ENCODE peak calls at places on chromosomes 13 and 19, in ten cellular contexts. C is Peyer's patch, Z is epithelial cell of esophagus, L is progenitor cell of endocrine pancreas, I is GM13976, A is psoas muscle, K is adrenal gland, T is fibroblast of lung, W is A549, E is mucosa of descending colon. X is an unnamed sample.

GRCh38 chr13:102970542-102970941 is 95.7 kb downstream of the SLC10A2 start:
- DNase-seq in E (no peak), A (no peak), T (no peak), Z (no peak), C (no peak), K (no peak), W (no peak), L (no peak), I (peak), X (no peak)

GRCh38 chr13:106205871-106206270 is 329.6 kb downstream of the EFNB2 start:
- DNase-seq in T (no peak), C (no peak), E (no peak), A (no peak), L (no peak), W (no peak), I (no peak), Z (no peak), K (no peak), X (no peak)

GRCh38 chr13:98528663-98529064 is 48.2 kb downstream of the STK24 start:
- DNase-seq in K (peak), A (peak), C (peak), T (peak), I (no peak), E (no peak), W (no peak), L (no peak), Z (peak), X (peak)

GRCh38 chr13:73608157-73608516 is 526.1 kb downstream of the KLF12 start:
- DNase-seq in A (no peak), C (no peak), I (no peak), W (no peak), K (no peak), L (no peak), T (no peak), Z (no peak), E (no peak), X (no peak)

GRCh38 chr13:35723061-35723461 is 246.6 kb upstream of the MAB21L1 start:
- DNase-seq in K (no peak), T (peak), A (no peak), W (no peak), I (no peak), E (no peak), Z (no peak), C (no peak), L (no peak), X (no peak)

GRCh38 chr13:107185889-107186288 is 618.0 kb upstream of the ARGLU1 start:
- DNase-seq in C (no peak), W (no peak), A (no peak), L (no peak), T (peak), Z (no peak), E (no peak), I (no peak), K (no peak), X (no peak)

GRCh38 chr13:29566864-29567263 is 28.6 kb downstream of the SLC7A1 start:
- DNase-seq in W (no peak), A (no peak), Z (no peak), K (no peak), T (no peak), L (no peak), C (no peak), E (no peak), I (no peak), X (no peak)

GRCh38 chr13:98267080-98267912 is 90.2 kb upstream of the RNF113B start:
- DNase-seq in W (no peak), E (peak), C (no peak), T (peak), Z (peak), I (peak), A (no peak), L (no peak), K (no peak), X (no peak)

GRCh38 chr13:26022538-26023292 is 29.1 kb downstream of the SHISA2 start:
- DNase-seq in W (peak), C (no peak), L (no peak), I (no peak), K (peak), Z (peak), T (peak), E (peak), A (peak), X (peak)

GRCh38 chr13:112345826-112346172 is 30.4 kb upstream of the SPACA7 start:
- DNase-seq in E (no peak), T (no peak), Z (no peak), I (no peak), K (no peak), A (no peak), C (no peak), L (no peak), W (no peak), X (no peak)

GRCh38 chr13:20400774-20401173 is 124.9 kb downstream of the CRYL1 start:
- DNase-seq in C (no peak), A (no peak), E (no peak), T (peak), K (no peak), I (no peak), W (no peak), Z (peak), L (no peak), X (no peak)

GRCh38 chr19:2246801-2247361 is 2.2 kb upstream of the AMH start:
- DNase-seq in A (peak), W (peak), E (no peak), Z (no peak), C (no peak), T (peak), I (no peak), K (no peak), L (no peak), X (peak)

GRCh38 chr19:54172413-54172763 is 572 bp downstream of the TMC4 start:
- DNase-seq in W (no peak), I (no peak), E (peak), C (no peak), A (no peak), Z (peak), L (no peak), K (no peak), T (no peak), X (peak)

GRCh38 chr13:45859682-45860081 is 8.1 kb upstream of the SIAH3 start:
- DNase-seq in A (no peak), K (no peak), L (no peak), E (no peak), T (no peak), W (no peak), C (no peak), I (no peak), Z (no peak), X (no peak)

GRCh38 chr13:46232281-46232680 is 20.6 kb downstream of the LRRC63 start:
- DNase-seq in I (no peak), T (peak), A (no peak), L (no peak), K (no peak), W (no peak), C (no peak), E (no peak), Z (no peak), X (no peak)

GRCh38 chr13:20993661-20994440 is 67.5 kb downstream of the LATS2 start:
- DNase-seq in T (peak), A (no peak), I (no peak), E (no peak), K (no peak), W (no peak), Z (peak), C (peak), L (no peak), X (no peak)

GRCh38 chr13:45809810-45810394 is 41.7 kb downstream of the SIAH3 start:
- DNase-seq in L (no peak), K (no peak), W (no peak), A (no peak), I (no peak), E (no peak), Z (no peak), C (no peak), T (no peak), X (no peak)

GRCh38 chr13:59318320-59318930 is 845.3 kb downstream of the DIAPH3 start:
- DNase-seq in C (peak), E (peak), W (peak), A (peak), I (peak), Z (peak), K (peak), L (peak), T (peak), X (peak)
- TF ChIP-seq CTCF in C (peak), E (peak), W (peak), A (peak), I (peak), Z (peak), K (peak), L (peak), T (peak), X (peak)

DNA sequence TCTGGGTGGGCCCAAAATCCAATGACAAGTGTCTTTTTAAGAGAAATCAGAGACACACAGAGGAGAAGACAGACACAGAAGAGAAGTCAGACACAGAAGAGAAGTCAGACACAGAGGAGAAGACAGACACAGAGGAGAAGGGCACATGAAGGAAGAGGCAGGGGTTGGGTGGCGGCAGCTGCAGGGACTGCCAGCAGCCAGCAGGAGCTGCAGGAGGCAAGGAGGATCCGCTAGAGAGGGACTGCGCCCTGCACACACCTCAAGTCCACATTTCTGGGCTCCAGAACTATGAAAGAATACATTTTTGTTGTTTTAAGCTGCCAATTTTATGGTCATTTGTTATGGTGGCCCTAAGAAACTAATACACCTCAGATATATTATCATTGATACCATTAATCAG is 140.6 kb downstream of the ZIC5 start:
- DNase-seq in I (no peak), T (no peak), L (no peak), W (no peak), Z (no peak), A (no peak), K (no peak), E (no peak), C (no peak), X (no peak)
- TF ChIP-seq CTCF in I (no peak), T (no peak), L (no peak), W (no peak), Z (no peak), A (no peak), K (no peak), E (no peak), C (no peak), X (no peak)

GRCh38 chr19:28291874-28292273 is 921.1 kb downstream of the UQCRFS1 start:
- DNase-seq in C (no peak), W (no peak), K (no peak), Z (no peak), L (no peak), T (no peak), I (no peak), E (no peak), A (no peak), X (no peak)

GRCh38 chr19:28289294-28290063 is 923.5 kb downstream of the UQCRFS1 start:
- DNase-seq in W (no peak), T (no peak), E (peak), A (no peak), C (no peak), L (no peak), I (no peak), Z (no peak), K (no peak), X (no peak)

GRCh38 chr19:28292822-28293500 is 920.0 kb downstream of the UQCRFS1 start:
- DNase-seq in I (no peak), C (no peak), W (no peak), K (no peak), Z (no peak), E (no peak), A (no peak), L (no peak), T (no peak), X (no peak)

GRCh38 chr19:28288850-28289249 is 924.1 kb downstream of the UQCRFS1 start:
- DNase-seq in C (no peak), E (no peak), T (no peak), K (no peak), Z (no peak), W (no peak), A (no peak), I (no peak), L (no peak), X (no peak)

DNA sequence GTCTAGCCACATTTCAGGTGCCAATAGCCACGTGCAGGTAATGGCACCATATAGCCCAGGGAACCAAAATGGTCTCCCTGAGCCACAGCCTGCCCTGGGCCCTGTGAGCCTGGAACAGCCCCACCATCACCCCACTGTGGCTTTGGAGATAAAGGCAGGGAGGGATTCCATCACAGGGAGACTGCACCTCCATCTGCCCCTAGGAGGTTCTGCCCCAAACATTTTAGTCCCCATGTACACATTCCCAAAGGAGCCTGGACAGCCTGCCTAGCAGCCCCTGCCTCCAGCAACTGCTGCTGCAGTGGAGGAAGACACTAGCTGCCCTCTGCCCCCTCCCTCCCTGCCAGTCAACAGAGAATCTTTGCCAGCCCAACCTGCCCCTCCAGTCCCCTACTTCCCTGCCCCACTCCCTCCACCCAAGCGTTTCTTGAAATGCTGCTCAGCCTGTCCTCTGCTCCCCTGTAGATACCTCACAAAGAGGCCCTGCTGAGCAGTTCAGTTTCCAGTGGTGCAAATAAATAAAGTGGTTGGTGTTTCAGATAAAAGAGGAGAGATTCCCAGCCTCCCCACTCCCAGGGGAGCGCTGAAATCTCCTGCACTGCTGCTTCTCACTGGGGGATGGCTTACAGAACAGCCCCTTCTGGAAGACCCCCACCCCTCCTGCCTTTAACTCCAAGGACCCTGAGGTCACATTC is 921.8 kb downstream of the UQCRFS1 start:
- DNase-seq in A (no peak), K (no peak), Z (no peak), T (no peak), E (no peak), I (no peak), W (no peak), L (no peak), C (no peak), X (no peak)
- TF ChIP-seq CTCF in A (no peak), K (no peak), Z (no peak), T (no peak), E (no peak), I (no peak), W (no peak), L (no peak), C (no peak), X (no peak)

GRCh38 chr19:47280183-47280797 is 5.6 kb downstream of the INAFM1 start:
- DNase-seq in I (peak), A (no peak), T (no peak), Z (peak), C (peak), E (peak), L (no peak), W (peak), K (no peak), X (no peak)
- TF ChIP-seq CTCF in I (peak), A (peak), T (peak), Z (peak), C (peak), E (peak), L (peak), W (peak), K (peak), X (no peak)

DNA sequence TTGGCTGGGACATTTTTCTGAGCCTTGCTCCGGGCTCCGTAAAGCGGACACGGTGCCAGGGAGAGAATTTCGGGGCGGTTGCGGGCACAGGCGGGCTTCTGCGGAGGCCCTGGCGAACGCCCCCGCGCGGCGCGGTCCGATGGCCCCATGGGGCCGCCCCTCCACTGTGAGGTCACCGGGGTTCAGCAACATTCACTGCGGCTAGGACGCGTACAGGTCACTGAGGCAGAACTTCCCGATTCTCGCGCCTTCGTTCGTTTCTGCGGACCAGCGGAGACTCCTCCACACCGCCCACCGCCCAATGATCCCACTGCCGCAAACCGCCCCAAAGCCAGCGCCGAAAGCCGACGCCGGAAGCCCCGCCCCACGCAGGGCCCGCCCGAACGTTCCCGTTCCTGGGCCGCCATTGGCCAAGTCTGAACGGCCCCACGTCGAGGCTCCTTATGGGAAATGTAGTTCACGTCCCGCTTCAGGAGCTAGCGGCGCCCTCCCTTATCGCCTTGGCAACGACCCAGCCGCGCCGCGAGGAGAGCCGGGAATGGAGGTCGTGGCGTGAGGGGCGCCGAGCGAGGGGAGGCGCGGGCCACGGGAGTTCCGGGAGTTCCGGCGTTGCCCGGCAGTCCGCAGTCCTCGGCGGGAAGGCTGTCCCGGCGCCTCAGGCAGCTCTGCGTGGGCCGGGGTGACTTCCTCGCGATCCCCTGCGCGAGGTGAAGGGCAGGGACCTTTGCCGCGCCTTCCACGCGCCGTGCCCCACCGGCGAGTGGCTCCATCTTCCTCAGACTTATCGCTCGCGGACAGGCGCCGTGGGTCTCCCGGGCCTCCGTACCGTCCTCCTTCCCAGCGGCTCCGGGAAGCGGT is at the start of gene ZNF584:
- DNase-seq in L (peak), C (peak), Z (peak), W (peak), E (peak), T (peak), K (peak), A (peak), I (peak), X (peak)
- TF ChIP-seq CTCF in L (no peak), C (peak), Z (no peak), W (peak), E (no peak), T (no peak), K (no peak), A (no peak), I (no peak), X (no peak)

GRCh38 chr19:42420055-42420544 is 7.1 kb downstream of the LIPE start:
- DNase-seq in A (no peak), L (no peak), K (no peak), C (peak), W (peak), I (peak), E (peak), T (peak), Z (peak), X (no peak)
- TF ChIP-seq CTCF in A (peak), L (peak), K (peak), C (peak), W (peak), I (peak), E (peak), T (peak), Z (peak), X (peak)

DNA sequence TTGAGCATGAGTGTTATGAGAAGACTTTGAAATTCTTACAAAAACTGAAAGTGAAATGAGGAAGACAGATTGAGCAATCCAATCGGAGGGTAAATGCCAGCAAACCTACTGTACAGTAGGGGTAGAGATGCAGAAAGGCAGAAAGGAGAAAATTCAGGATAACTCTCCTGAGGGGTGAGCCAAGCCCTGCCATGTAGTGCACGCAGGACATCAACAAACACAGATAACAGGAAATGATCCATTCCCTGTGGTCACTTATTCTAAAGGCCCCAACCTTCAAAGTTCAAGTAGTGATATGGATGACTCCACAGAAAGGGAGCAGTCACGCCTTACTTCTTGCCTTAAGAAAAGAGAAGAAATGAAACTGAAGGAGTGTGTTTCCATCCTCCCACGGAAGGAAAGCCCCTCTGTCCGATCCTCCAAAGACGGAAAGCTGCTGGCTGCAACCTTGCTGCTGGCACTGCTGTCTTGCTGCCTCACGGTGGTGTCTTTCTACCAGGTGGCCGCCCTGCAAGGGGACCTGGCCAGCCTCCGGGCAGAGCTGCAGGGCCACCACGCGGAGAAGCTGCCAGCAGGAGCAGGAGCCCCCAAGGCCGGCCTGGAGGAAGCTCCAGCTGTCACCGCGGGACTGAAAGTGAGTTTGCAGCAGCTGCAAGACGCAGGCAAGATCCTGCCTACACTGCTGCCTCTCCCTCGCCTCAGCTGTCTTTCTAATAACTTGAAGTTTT is at the start of gene TNFSF13B:
- DNase-seq in W (peak), I (peak), K (peak), A (peak), Z (peak), L (peak), C (peak), E (peak), T (peak), X (peak)
- TF ChIP-seq CTCF in W (no peak), I (peak), K (no peak), A (no peak), Z (no peak), L (peak), C (peak), E (no peak), T (no peak), X (no peak)

GRCh38 chr19:14091086-14091884 is 734 bp upstream of the SAMD1 start:
- DNase-seq in A (no peak), L (peak), W (peak), E (peak), K (peak), Z (peak), T (peak), I (peak), C (peak), X (no peak)
- TF ChIP-seq CTCF in A (no peak), L (peak), W (peak), E (no peak), K (peak), Z (no peak), T (peak), I (peak), C (peak), X (no peak)

X was measured in heart left ventricle.